ENCODE peak calls at places on chromosomes 6 and 20, in seven cellular contexts. D is activated gamma-delta T cell treated with Interleukin-2 at 50 U/mL for 16 hours, E is Calu3, O is IMR-90, H is fibroblast of gingiva, Z is activated T-helper 1 cell treated with Interleukin-2 at 50 U/mL for 16 hours, N is T-helper 2 cell. F is an unnamed sample.

GRCh38 chr6:132058975-132059374 is 107.8 kb upstream of the CCN2 start:
- DNase-seq in D (no peak), E (no peak), O (peak), H (peak), Z (no peak), N (no peak), F (no peak)

GRCh38 chr20:408843-409696 is 971 bp downstream of the RBCK1 start:
- DNase-seq in D (no peak), E (no peak), O (no peak), H (no peak), Z (no peak), N (no peak), F (peak)

GRCh38 chr6:79570802-79571367 is 33.7 kb upstream of the LCA5 start:
- DNase-seq in D (no peak), E (no peak), O (peak), H (peak), Z (no peak), N (no peak), F (no peak)

GRCh38 chr6:84033523-84034451 is at the start of gene MRAP2:
- DNase-seq in D (no peak), E (peak), O (no peak), H (no peak), Z (no peak), N (no peak), F (no peak)

GRCh38 chr6:28657756-28658465 is 132.2 kb downstream of the GPX5 start:
- DNase-seq in D (no peak), E (peak), O (peak), H (peak), Z (no peak), N (peak), F (peak)

GRCh38 chr20:63500151-63500901 is 1.4 kb upstream of the EEF1A2 start:
- DNase-seq in D (no peak), E (no peak), O (no peak), H (no peak), Z (no peak), N (no peak), F (no peak)

GRCh38 chr6:163543311-163543710 is 128.8 kb downstream of the QKI start:
- DNase-seq in D (no peak), E (no peak), O (no peak), H (no peak), Z (no peak), N (no peak), F (no peak)

GRCh38 chr6:68651018-68651985 is 16.2 kb downstream of the ADGRB3 start:
- DNase-seq in D (no peak), E (no peak), O (no peak), H (peak), Z (no peak), N (no peak), F (no peak)

GRCh38 chr20:10596726-10597125 is 77.1 kb downstream of the JAG1 start:
- DNase-seq in D (no peak), E (no peak), O (peak), H (peak), Z (no peak), N (no peak), F (no peak)

GRCh38 chr6:31446481-31446880 is 43.1 kb downstream of the MICA start:
- DNase-seq in D (no peak), E (no peak), O (peak), H (peak), Z (no peak), N (no peak), F (no peak)

GRCh38 chr6:168145747-168146596 is 67.0 kb upstream of the FRMD1 start:
- DNase-seq in D (no peak), E (no peak), O (no peak), H (no peak), Z (no peak), N (no peak), F (no peak)

GRCh38 chr20:5806457-5807263 is 56.5 kb downstream of the SHLD1 start:
- DNase-seq in D (no peak), E (no peak), O (no peak), H (no peak), Z (no peak), N (no peak), F (no peak)

GRCh38 chr20:4720977-4721349 is 746 bp upstream of the PRND start:
- DNase-seq in D (no peak), E (no peak), O (no peak), H (no peak), Z (no peak), N (no peak), F (no peak)

GRCh38 chr6:8069887-8070286 is 5.7 kb upstream of the BLOC1S5 start:
- DNase-seq in D (no peak), E (no peak), O (no peak), H (no peak), Z (no peak), N (no peak), F (no peak)

GRCh38 chr20:45311589-45312211 is 3.6 kb upstream of the MATN4 start:
- DNase-seq in D (peak), E (peak), O (peak), H (peak), Z (peak), N (peak), F (no peak)

GRCh38 chr6:121755500-121755899 is 320.1 kb downstream of the GJA1 start:
- DNase-seq in D (no peak), E (no peak), O (no peak), H (no peak), Z (no peak), N (no peak), F (no peak)

GRCh38 chr6:20202070-20202658 is 10.1 kb downstream of the MBOAT1 start:
- DNase-seq in D (no peak), E (no peak), O (peak), H (peak), Z (no peak), N (no peak), F (no peak)

GRCh38 chr6:38432479-38432878 is 207.2 kb downstream of the BTBD9 start:
- DNase-seq in D (no peak), E (no peak), O (peak), H (no peak), Z (no peak), N (no peak), F (no peak)

GRCh38 chr6:115577270-115577669 is 483.4 kb downstream of the FRK start:
- DNase-seq in D (no peak), E (no peak), O (no peak), H (no peak), Z (no peak), N (no peak), F (no peak)

GRCh38 chr6:110590821-110591351 is 114.5 kb upstream of the SLC22A16 start:
- DNase-seq in D (no peak), E (no peak), O (peak), H (no peak), Z (no peak), N (no peak), F (no peak)

GRCh38 chr6:150236114-150236513 is 93.3 kb downstream of the PPP1R14C start:
- DNase-seq in D (no peak), E (no peak), O (no peak), H (no peak), Z (no peak), N (no peak), F (no peak)

GRCh38 chr6:165899592-165899991 is 236.6 kb upstream of the PDE10A start:
- DNase-seq in D (no peak), E (no peak), O (no peak), H (no peak), Z (no peak), N (no peak), F (no peak)

GRCh38 chr20:46050885-46051284 is 21.9 kb downstream of the SLC12A5 start:
- DNase-seq in D (no peak), E (no peak), O (no peak), H (no peak), Z (no peak), N (no peak), F (no peak)

GRCh38 chr6:15061176-15061575 is 184.7 kb upstream of the JARID2 start:
- DNase-seq in D (no peak), E (no peak), O (no peak), H (no peak), Z (no peak), N (no peak), F (no peak)

GRCh38 chr6:17418281-17419188 is 25.1 kb downstream of the CAP2 start:
- DNase-seq in D (no peak), E (no peak), O (peak), H (peak), Z (no peak), N (no peak), F (no peak)

GRCh38 chr6:44216677-44217331 is at the start of gene MYMX:
- DNase-seq in D (no peak), E (no peak), O (no peak), H (no peak), Z (no peak), N (no peak), F (no peak)

GRCh38 chr6:77883849-77884248 is 231.0 kb downstream of the MEI4 start:
- DNase-seq in D (no peak), E (no peak), O (no peak), H (no peak), Z (no peak), N (no peak), F (no peak)

GRCh38 chr6:105388392-105388791 is 14.5 kb downstream of the PREP start:
- DNase-seq in D (no peak), E (no peak), O (no peak), H (no peak), Z (no peak), N (no peak), F (no peak)

GRCh38 chr6:114783783-114784182 is 441.0 kb upstream of the HS3ST5 start:
- DNase-seq in D (no peak), E (no peak), O (no peak), H (no peak), Z (no peak), N (no peak), F (no peak)

GRCh38 chr20:13524339-13524738 is 114.4 kb downstream of the TASP1 start:
- DNase-seq in D (no peak), E (no peak), O (no peak), H (no peak), Z (no peak), N (no peak), F (no peak)

GRCh38 chr6:152993431-152993830 is 9.1 kb downstream of the MTRF1L start:
- DNase-seq in D (no peak), E (no peak), O (no peak), H (no peak), Z (no peak), N (no peak), F (no peak)

GRCh38 chr6:149336529-149336928 is 19.0 kb downstream of the TAB2 start:
- DNase-seq in D (no peak), E (peak), O (no peak), H (no peak), Z (no peak), N (no peak), F (no peak)

GRCh38 chr6:15358579-15359327 is 112.9 kb downstream of the JARID2 start:
- DNase-seq in D (no peak), E (no peak), O (peak), H (no peak), Z (no peak), N (no peak), F (no peak)

GRCh38 chr6:69937402-69938131 is 71.2 kb downstream of the COL19A1 start:
- DNase-seq in D (no peak), E (no peak), O (no peak), H (no peak), Z (no peak), N (no peak), F (no peak)